ENCODE peak calls at places on chromosomes 3 and 15, in six cellular contexts. V, Q, W, A, M and D are unnamed samples.

GRCh38 chr3:49519916-49520385 is 34.3 kb upstream of the BSN start:
- DNase-seq in M (no peak), Q (no peak), A (no peak), W (no peak), V (no peak), D (no peak)

GRCh38 chr3:47006145-47006651 is 26.7 kb downstream of the NBEAL2 start:
- DNase-seq in A (no peak), V (no peak), W (no peak), Q (no peak), M (no peak), D (no peak)

GRCh38 chr15:63019539-63020109 is 22.9 kb upstream of the TPM1 start:
- DNase-seq in M (no peak), A (peak; percentile 73), Q (peak; percentile 94), V (peak; percentile 96), W (peak; percentile 95), D (peak; percentile 71)

GRCh38 chr3:45333549-45333948 is 54.8 kb upstream of the LARS2 start:
- DNase-seq in Q (no peak), A (no peak), V (no peak), W (peak; percentile 48), M (no peak), D (peak; percentile 48)

GRCh38 chr3:53065841-53066480 is 20.1 kb upstream of the SFMBT1 start:
- DNase-seq in M (no peak), Q (no peak), W (no peak), A (no peak), V (no peak), D (no peak)

GRCh38 chr15:43239732-43240491 is 19.1 kb upstream of the EPB42 start:
- DNase-seq in W (peak; percentile 83), M (no peak), Q (no peak), V (no peak), A (no peak), D (no peak)

GRCh38 chr3:146187334-146187950 is 26.5 kb upstream of the PLOD2 start:
- DNase-seq in M (peak; percentile 10), V (no peak), Q (no peak), W (peak; percentile 32), A (peak; percentile 38), D (peak; percentile 62)

GRCh38 chr3:115512565-115513410 is 110.5 kb upstream of the GAP43 start:
- DNase-seq in A (peak; percentile 91), Q (no peak), W (peak; percentile 66), V (no peak), M (no peak), D (peak; percentile 67)

GRCh38 chr3:33578325-33579180 is 138.3 kb upstream of the UBP1 start:
- DNase-seq in W (peak; percentile 15), Q (peak; percentile 64), A (peak; percentile 41), V (peak; percentile 21), M (no peak), D (peak; percentile 80)

GRCh38 chr15:36817776-36818175 is 238.3 kb downstream of the CDIN1 start:
- DNase-seq in A (no peak), M (no peak), V (no peak), W (no peak), Q (no peak), D (no peak)

GRCh38 chr15:62758126-62758951 is 284.2 kb upstream of the TPM1 start:
- DNase-seq in M (no peak), A (peak; percentile 72), Q (peak; percentile 78), W (peak; percentile 97), V (no peak), D (peak; percentile 96)

GRCh38 chr3:15758297-15758696 is 39.5 kb downstream of the ANKRD28 start:
- DNase-seq in Q (no peak), M (no peak), A (no peak), V (no peak), W (no peak), D (peak; percentile 51)

GRCh38 chr3:10447527-10448260 is 57.7 kb downstream of the ATP2B2 start:
- DNase-seq in Q (no peak), W (no peak), V (no peak), A (no peak), M (no peak), D (no peak)

GRCh38 chr3:128946411-128946810 is 47.5 kb downstream of the CFAP92 start:
- DNase-seq in Q (no peak), V (no peak), A (no peak), W (peak; percentile 88), M (no peak), D (peak; percentile 80)

GRCh38 chr3:42497009-42497731 is 5.3 kb upstream of the VIPR1 start:
- DNase-seq in V (no peak), Q (peak; percentile 95), A (peak; percentile 79), W (peak; percentile 61), M (no peak), D (no peak)

GRCh38 chr3:109355625-109356441 is 18.5 kb upstream of the DPPA4 start:
- DNase-seq in M (no peak), Q (no peak), A (peak; percentile 78), W (no peak), V (no peak), D (no peak)

GRCh38 chr3:50370594-50370993 is 11.3 kb upstream of the TMEM115 start:
- DNase-seq in V (no peak), W (no peak), M (no peak), A (peak; percentile 62), Q (no peak), D (peak; percentile 42)

GRCh38 chr15:88174571-88174970 is 82.0 kb downstream of the NTRK3 start:
- DNase-seq in A (no peak), W (no peak), V (no peak), M (no peak), Q (no peak), D (no peak)

GRCh38 chr15:80071652-80072051 is 12.2 kb downstream of the ZFAND6 start:
- DNase-seq in V (no peak), A (no peak), W (no peak), Q (no peak), M (no peak), D (no peak)
- H3K4me3 ChIP-seq in V (no peak overlapping the region), A (peak overlapping the region; percentile 67), W (peak overlapping the region; percentile 59), Q (peak overlapping the region; percentile 54), M (peak overlapping the region; percentile 58), D (peak overlapping the region; percentile 76)

DNA sequence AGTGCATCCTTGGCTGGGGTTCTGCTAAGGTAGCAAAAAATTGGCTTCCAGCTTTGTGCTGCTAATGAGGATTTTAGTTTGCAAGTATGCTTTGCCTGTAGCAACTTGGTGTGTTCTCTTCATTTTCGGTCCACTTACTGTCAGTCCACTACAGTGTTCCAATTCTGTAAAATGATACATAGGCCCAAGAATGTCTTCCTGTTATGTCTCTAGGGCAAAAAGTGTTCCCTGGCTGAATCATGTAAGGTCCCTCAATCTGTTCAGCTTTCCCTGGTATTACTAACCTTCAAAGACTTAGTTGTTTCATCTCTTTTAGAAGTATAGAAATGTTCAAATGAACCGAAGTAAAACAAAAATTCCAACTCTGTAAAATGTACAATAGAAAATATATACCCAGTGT is 615.5 kb downstream of the CADM2 start:
- DNase-seq in V (no peak), W (peak; percentile 56), A (no peak), Q (no peak), M (no peak), D (peak; percentile 10)
- TF ChIP-seq EZH2 in V (no peak), W (no peak), A (no peak), Q (no peak), M (no peak), D (no peak)

GRCh38 chr15:27485265-27485664 is 514.3 kb downstream of the GABRG3 start:
- DNase-seq in V (no peak), A (no peak), Q (no peak), M (no peak), W (no peak), D (no peak)

GRCh38 chr15:27486676-27487290 is 515.8 kb downstream of the GABRG3 start:
- DNase-seq in A (no peak), M (no peak), V (no peak), W (peak; percentile 72), Q (no peak), D (no peak)

GRCh38 chr15:27483124-27483523 is 512.1 kb downstream of the GABRG3 start:
- DNase-seq in M (no peak), A (no peak), V (no peak), W (no peak), Q (no peak), D (no peak)

GRCh38 chr15:27487846-27488245 is 516.9 kb downstream of the GABRG3 start:
- DNase-seq in A (no peak), M (no peak), Q (no peak), W (no peak), V (no peak), D (no peak)

DNA sequence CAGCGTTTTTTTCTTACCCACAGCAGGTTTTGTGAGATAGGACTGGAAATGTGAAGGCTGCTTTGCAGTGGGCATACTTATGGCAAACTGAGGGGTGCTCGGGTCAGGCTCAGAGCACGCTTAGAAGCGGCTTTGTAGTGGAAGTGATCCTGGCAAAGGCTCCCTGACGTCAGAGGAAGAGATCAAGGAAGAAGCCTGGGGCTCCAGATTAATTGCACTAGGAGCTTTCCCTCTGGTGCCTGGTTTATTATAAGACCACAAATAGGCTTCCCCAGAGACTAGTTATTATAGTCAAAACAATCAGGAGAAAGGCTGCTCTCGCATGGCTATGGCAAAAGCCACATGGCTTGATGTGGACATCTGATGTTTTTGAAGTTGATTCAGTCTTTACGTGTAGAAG is 515.1 kb downstream of the GABRG3 start:
- DNase-seq in Q (no peak), M (no peak), W (peak; percentile 38), A (no peak), V (no peak), D (no peak)
- H3K9me3 ChIP-seq in Q (no peaks in the 10 kb centered on the region), M (no peaks in the 10 kb centered on the region), W (no peaks in the 10 kb centered on the region), A (no peaks in the 10 kb centered on the region), V (no peaks in the 10 kb centered on the region), D (no peaks in the 10 kb centered on the region)

DNA sequence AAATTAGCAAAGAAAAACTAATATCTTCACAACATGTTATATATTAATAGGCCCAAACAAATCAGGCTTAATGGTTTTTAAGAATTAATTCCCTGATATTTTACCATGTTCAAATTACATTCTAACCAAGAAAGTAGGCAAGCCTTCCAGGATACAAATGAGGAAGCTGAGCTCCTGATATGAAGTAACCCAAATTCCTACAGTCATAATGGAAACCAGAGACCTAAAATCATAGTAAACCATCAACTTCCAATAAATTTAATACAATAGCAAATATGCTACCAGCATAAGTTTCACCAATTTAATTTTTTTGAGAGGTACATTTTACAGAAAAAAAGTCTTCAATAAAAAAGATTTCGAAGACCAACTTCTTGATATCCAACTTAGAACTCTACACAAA is 3.8 kb downstream of the DCBLD2 start:
- DNase-seq in V (no peak), M (no peak), Q (no peak), W (no peak), A (no peak), D (peak; percentile 37)
- H3K4me3 ChIP-seq in V (peak overlapping the region; percentile 87), M (no peak overlapping the region), Q (peak overlapping the region; percentile 89), W (peak overlapping the region; percentile 87), A (peak overlapping the region; percentile 23), D (peak overlapping the region; percentile 95)

GRCh38 chr15:64774556-64775523 is 549 bp downstream of the RBPMS2 start:
- DNase-seq in V (no peak), Q (no peak), A (peak; percentile 76), M (no peak), W (peak; percentile 14), D (peak; percentile 43)
- TF ChIP-seq EZH2 in V (peak; percentile 63), Q (peak; percentile 86), A (peak; percentile 68), M (no peak), W (no peak), D (peak; percentile 47)